ENCODE peak calls at places on chromosome 21, in six cellular contexts. J, A, R, L, Q and P are unnamed samples.

GRCh38 chr21:44958471-44959191 is 18.8 kb downstream of the SLX9 start:
- DNase-seq in A (peak; percentile 90), R (peak; percentile 46), L (peak; percentile 91), J (no peak), Q (peak; percentile 91), P (no peak)

GRCh38 chr21:33993286-33994231 is 78.0 kb upstream of the ATP5PO start:
- DNase-seq in R (no peak), L (no peak), A (no peak), J (no peak), Q (no peak), P (peak; percentile 11)

GRCh38 chr21:16159213-16159970 is 429.6 kb downstream of the USP25 start:
- DNase-seq in Q (peak; percentile 59), A (peak; percentile 3), R (no peak), L (no peak), J (no peak), P (no peak)

GRCh38 chr21:41833138-41834115 is 45.7 kb downstream of the PRDM15 start:
- DNase-seq in R (no peak), Q (no peak), J (no peak), A (no peak), L (no peak), P (peak; percentile 18)

GRCh38 chr21:35922618-35923017 is 137.7 kb downstream of the SETD4 start:
- DNase-seq in Q (peak; percentile 64), L (no peak), J (no peak), R (no peak), A (peak; percentile 20), P (no peak)

GRCh38 chr21:46317710-46318463 is 5.8 kb downstream of the C21orf58 start:
- DNase-seq in A (no peak), R (no peak), Q (no peak), J (no peak), L (no peak), P (no peak)

GRCh38 chr21:30634906-30635305 is at the start of gene KRTAP20-2:
- DNase-seq in L (no peak), R (no peak), Q (no peak), A (no peak), J (no peak), P (no peak)

GRCh38 chr21:24545807-24546361 is 1061.4 kb downstream of the MRPL39 start:
- DNase-seq in R (no peak), Q (no peak), L (no peak), J (no peak), A (no peak), P (no peak)

GRCh38 chr21:34933609-34934345 is 115.3 kb downstream of the RUNX1 start:
- DNase-seq in L (no peak), J (no peak), R (no peak), A (no peak), Q (no peak), P (peak; percentile 33)

GRCh38 chr21:25887166-25887565 is 152.4 kb downstream of the GABPA start:
- DNase-seq in R (no peak), Q (no peak), L (no peak), J (no peak), A (no peak), P (no peak)

GRCh38 chr21:25079053-25079452 is 528.2 kb downstream of the MRPL39 start:
- DNase-seq in Q (no peak), A (no peak), R (no peak), L (no peak), J (no peak), P (no peak)

GRCh38 chr21:26194811-26195251 is 24.3 kb upstream of the APP start:
- DNase-seq in R (no peak), L (peak; percentile 64), Q (no peak), A (no peak), J (no peak), P (no peak)

GRCh38 chr21:44294391-44295162 is 5.3 kb upstream of the PFKL start:
- DNase-seq in R (no peak), L (peak; percentile 55), A (peak; percentile 12), J (no peak), Q (peak; percentile 25), P (no peak)

GRCh38 chr21:28752131-28752530 is 240.5 kb downstream of the LTN1 start:
- DNase-seq in Q (no peak), R (no peak), J (no peak), A (no peak), L (no peak), P (no peak)

GRCh38 chr21:17818158-17819113 is 720 bp downstream of the C21orf91 start:
- DNase-seq in R (peak; percentile 32), Q (peak; percentile 36), A (peak; percentile 18), L (peak; percentile 57), J (peak; percentile 59), P (peak; percentile 40)

GRCh38 chr21:45414396-45415187 is 9.6 kb downstream of the COL18A1 start:
- DNase-seq in Q (no peak), R (no peak), L (no peak), A (no peak), J (no peak), P (no peak)

GRCh38 chr21:28885853-28886177 is 106.9 kb downstream of the LTN1 start:
- DNase-seq in A (no peak), R (no peak), L (peak; percentile 65), Q (no peak), J (no peak), P (no peak)

GRCh38 chr21:28393279-28393678 is 599.4 kb downstream of the LTN1 start:
- DNase-seq in R (no peak), J (no peak), L (no peak), A (no peak), Q (no peak), P (no peak)

GRCh38 chr21:42061866-42062542 is 9.1 kb upstream of the UMODL1 start:
- DNase-seq in R (no peak), L (no peak), A (no peak), J (no peak), Q (no peak), P (peak; percentile 25)

GRCh38 chr21:17612023-17612564 is 607 bp downstream of the BTG3 start:
- DNase-seq in R (peak; percentile 16), Q (no peak), J (peak; percentile 21), L (peak; percentile 48), A (peak; percentile 34), P (no peak)

GRCh38 chr21:34704119-34704518 is 35.3 kb downstream of the CLIC6 start:
- DNase-seq in J (no peak), L (peak; percentile 74), R (no peak), A (no peak), Q (no peak), P (no peak)

GRCh38 chr21:29148535-29148934 is 18.1 kb downstream of the MAP3K7CL start:
- DNase-seq in L (peak; percentile 67), A (no peak), J (no peak), R (no peak), Q (peak; percentile 90), P (no peak)

GRCh38 chr21:26849428-26850115 is 4.4 kb upstream of the ADAMTS1 start:
- DNase-seq in A (peak; percentile 68), Q (peak; percentile 75), J (peak; percentile 76), L (peak; percentile 36), R (peak; percentile 79), P (no peak)

GRCh38 chr21:31909153-31909771 is 36.4 kb downstream of the HUNK start:
- DNase-seq in L (peak; percentile 38), J (peak; percentile 41), A (no peak), R (no peak), Q (no peak), P (no peak)

GRCh38 chr21:25881524-25882376 is 147.0 kb downstream of the GABPA start:
- DNase-seq in R (peak; percentile 71), A (peak; percentile 42), Q (peak; percentile 67), J (peak; percentile 71), L (peak; percentile 82), P (peak; percentile 50)

GRCh38 chr21:35511298-35512162 is 462.4 kb upstream of the RUNX1 start:
- DNase-seq in A (peak; percentile 42), L (peak; percentile 48), R (no peak), J (no peak), Q (peak; percentile 47), P (no peak)

GRCh38 chr21:24895885-24896734 is 711.2 kb downstream of the MRPL39 start:
- DNase-seq in Q (peak; percentile 52), J (peak; percentile 29), R (no peak), A (no peak), L (peak; percentile 2), P (peak; percentile 10)

GRCh38 chr21:26715878-26716506 is 129.2 kb downstream of the ADAMTS1 start:
- DNase-seq in J (peak; percentile 73), L (peak; percentile 78), A (peak; percentile 33), R (peak; percentile 72), Q (peak; percentile 31), P (no peak)

GRCh38 chr21:28776251-28776650 is 216.4 kb downstream of the LTN1 start:
- DNase-seq in L (peak; percentile 43), A (peak; percentile 68), R (no peak), Q (peak; percentile 82), J (no peak), P (no peak)